ENCODE peak calls at places on chromosomes 3 and 15, in four cellular contexts. U is psoas muscle, I is hepatocyte, W is mucosa of descending colon. P is an unnamed sample.

GRCh38 chr15:79923068-79923514 is 26.3 kb upstream of the MTHFS start:
- DNase-seq in U (peak; percentile 56), I (peak; percentile 89), W (peak; percentile 87), P (peak; percentile 76)

GRCh38 chr3:106699093-106699492 is 678.1 kb upstream of the CCDC54 start:
- DNase-seq in I (peak; percentile 6), U (no peak), W (no peak), P (no peak)

GRCh38 chr3:69784854-69785523 is 45.7 kb downstream of the MITF start:
- DNase-seq in W (peak; percentile 51), U (peak; percentile 71), I (peak; percentile 67), P (no peak)

GRCh38 chr3:162978136-162978535 is 1481.5 kb downstream of the OTOL1 start:
- DNase-seq in W (no peak), U (no peak), I (no peak), P (no peak)

GRCh38 chr15:88735212-88735611 is 68.0 kb upstream of the ACAN start:
- DNase-seq in U (no peak), I (no peak), W (no peak), P (no peak)

GRCh38 chr15:70617076-70617910 is 146.1 kb downstream of the UACA start:
- DNase-seq in I (peak; percentile 70), W (no peak), U (no peak), P (no peak)

GRCh38 chr3:102673271-102674115 is 238.7 kb downstream of the ZPLD1 start:
- DNase-seq in W (peak; percentile 26), U (peak; percentile 37), I (peak; percentile 84), P (no peak)

GRCh38 chr15:101088788-101089578 is 162.9 kb downstream of the CHSY1 start:
- DNase-seq in I (peak; percentile 74), W (peak; percentile 73), U (peak; percentile 78), P (peak; percentile 62)

GRCh38 chr3:154324919-154325318 is 632 bp upstream of the DHX36 start:
- DNase-seq in I (peak; percentile 28), U (no peak), W (no peak), P (no peak)

GRCh38 chr15:39534996-39535395 is 45.9 kb upstream of the THBS1 start:
- DNase-seq in I (no peak), U (no peak), W (no peak), P (no peak)

GRCh38 chr15:25670025-25670554 is 193.0 kb downstream of the ATP10A start:
- DNase-seq in I (peak; percentile 83), W (no peak), U (peak; percentile 76), P (no peak)

GRCh38 chr15:31212956-31213694 is 111.6 kb upstream of the TRPM1 start:
- DNase-seq in W (no peak), U (no peak), I (no peak), P (no peak)

GRCh38 chr3:176590722-176591121 is 606.6 kb downstream of the TBL1XR1 start:
- DNase-seq in U (no peak), W (no peak), I (no peak), P (no peak)

GRCh38 chr3:23796518-23796917 is 9.2 kb upstream of the UBE2E1 start:
- DNase-seq in U (no peak), I (no peak), W (no peak), P (no peak)

GRCh38 chr3:42544492-42545283 is 37.1 kb downstream of the SEC22C start:
- DNase-seq in W (peak; percentile 73), U (no peak), I (peak; percentile 39), P (no peak)

GRCh38 chr15:93982226-93982641 is 249.1 kb upstream of the MCTP2 start:
- DNase-seq in W (no peak), U (peak; percentile 33), I (no peak), P (no peak)

GRCh38 chr3:157487339-157487738 is 15.9 kb downstream of the VEPH1 start:
- DNase-seq in I (no peak), W (no peak), U (no peak), P (no peak)

GRCh38 chr3:12990781-12991480 is 82.3 kb downstream of the IQSEC1 start:
- DNase-seq in U (no peak), I (peak; percentile 48), W (no peak), P (no peak)

GRCh38 chr3:4290272-4290893 is 12.8 kb upstream of the SETMAR start:
- DNase-seq in W (no peak), U (no peak), I (peak; percentile 45), P (no peak)

GRCh38 chr15:77614251-77614806 is 18.4 kb downstream of the LINGO1 start:
- DNase-seq in I (no peak), W (no peak), U (no peak), P (no peak)

GRCh38 chr3:118948146-118948545 is 86.5 kb downstream of the IGSF11 start:
- DNase-seq in I (no peak), U (no peak), W (no peak), P (no peak)

GRCh38 chr15:75705854-75706681 is 6.6 kb downstream of the CSPG4 start:
- DNase-seq in W (no peak), U (no peak), I (no peak), P (no peak)

GRCh38 chr3:50639055-50639494 is 22.1 kb downstream of the MAPKAPK3 start:
- DNase-seq in W (no peak), I (no peak), U (no peak), P (no peak)

GRCh38 chr3:63976166-63976861 is 47.0 kb downstream of the PSMD6 start:
- DNase-seq in I (peak; percentile 42), U (no peak), W (no peak), P (peak; percentile 54)

GRCh38 chr15:57640935-57641682 is 49.4 kb downstream of the MYZAP start:
- DNase-seq in W (no peak), U (no peak), I (peak; percentile 52), P (no peak)

GRCh38 chr3:27559381-27559780 is 75.2 kb upstream of the SLC4A7 start:
- DNase-seq in I (no peak), W (no peak), U (no peak), P (no peak)

GRCh38 chr3:120858501-120858900 is 49.5 kb upstream of the STXBP5L start:
- DNase-seq in U (no peak), I (no peak), W (no peak), P (no peak)

GRCh38 chr3:13346481-13347389 is 73.4 kb downstream of the NUP210 start:
- DNase-seq in W (no peak), U (peak; percentile 36), I (no peak), P (peak; percentile 77)

GRCh38 chr15:69373406-69373805 is 40.7 kb upstream of the KIF23 start:
- DNase-seq in I (no peak), U (no peak), W (no peak), P (no peak)

GRCh38 chr3:94162700-94163099 is 99.8 kb downstream of the NSUN3 start:
- DNase-seq in U (no peak), I (peak; percentile 24), W (no peak), P (no peak)

GRCh38 chr3:38137615-38138346 is 680 bp upstream of the MYD88 start:
- DNase-seq in I (no peak), W (peak; percentile 72), U (no peak), P (no peak)

GRCh38 chr3:117063910-117064309 is 354.3 kb downstream of the TUSC7 start:
- DNase-seq in U (no peak), W (no peak), I (no peak), P (no peak)

GRCh38 chr3:118641608-118642007 is 393.0 kb downstream of the IGSF11 start:
- DNase-seq in W (no peak), U (no peak), I (peak; percentile 33), P (no peak)

GRCh38 chr3:52649461-52650210 is 36.1 kb downstream of the PBRM1 start:
- DNase-seq in U (no peak), W (no peak), I (no peak), P (no peak)

GRCh38 chr15:28974142-28974541 is 88.4 kb downstream of the APBA2 start:
- DNase-seq in U (no peak), I (no peak), W (no peak), P (no peak)

GRCh38 chr3:148642616-148643015 is 55.1 kb upstream of the AGTR1 start:
- DNase-seq in I (no peak), U (no peak), W (no peak), P (no peak)

GRCh38 chr3:177860236-177860635 is 663.0 kb upstream of the TBL1XR1 start:
- DNase-seq in I (no peak), W (no peak), U (no peak), P (no peak)

GRCh38 chr3:58173670-58174472 is 36.9 kb downstream of the DNASE1L3 start:
- DNase-seq in I (peak; percentile 63), U (no peak), W (peak; percentile 67), P (no peak)

GRCh38 chr3:123037015-123037375 is 9.4 kb upstream of the SEMA5B start:
- DNase-seq in U (no peak), I (no peak), W (no peak), P (no peak)

GRCh38 chr3:152713989-152714388 is 120.9 kb upstream of the P2RY1 start:
- DNase-seq in I (no peak), W (no peak), U (no peak), P (no peak)
- TF ChIP-seq CTCF in I (no peak), W (no peak), U (no peak), P (no peak)

GRCh38 chr3:97981886-97982285 is 9.7 kb upstream of the RIOX2 start:
- DNase-seq in W (no peak), U (no peak), I (no peak), P (no peak)
- TF ChIP-seq CTCF in W (no peak), U (no peak), I (no peak), P (no peak)

GRCh38 chr15:73141216-73141900 is 89.1 kb downstream of the NEO1 start:
- DNase-seq in I (no peak), W (no peak), U (no peak), P (no peak)

GRCh38 chr15:73142802-73143762 is 90.8 kb downstream of the NEO1 start:
- DNase-seq in I (no peak), W (no peak), U (no peak), P (no peak)

GRCh38 chr15:73143763-73144155 is 91.5 kb downstream of the NEO1 start:
- DNase-seq in U (no peak), W (no peak), I (no peak), P (no peak)

GRCh38 chr15:73150831-73151230 is 98.6 kb downstream of the NEO1 start:
- DNase-seq in I (no peak), U (no peak), W (no peak), P (no peak)

GRCh38 chr15:73146419-73146818 is 94.2 kb downstream of the NEO1 start:
- DNase-seq in U (no peak), I (no peak), W (no peak), P (no peak)
- TF ChIP-seq CTCF in U (no peak), I (no peak), W (no peak), P (no peak)

DNA sequence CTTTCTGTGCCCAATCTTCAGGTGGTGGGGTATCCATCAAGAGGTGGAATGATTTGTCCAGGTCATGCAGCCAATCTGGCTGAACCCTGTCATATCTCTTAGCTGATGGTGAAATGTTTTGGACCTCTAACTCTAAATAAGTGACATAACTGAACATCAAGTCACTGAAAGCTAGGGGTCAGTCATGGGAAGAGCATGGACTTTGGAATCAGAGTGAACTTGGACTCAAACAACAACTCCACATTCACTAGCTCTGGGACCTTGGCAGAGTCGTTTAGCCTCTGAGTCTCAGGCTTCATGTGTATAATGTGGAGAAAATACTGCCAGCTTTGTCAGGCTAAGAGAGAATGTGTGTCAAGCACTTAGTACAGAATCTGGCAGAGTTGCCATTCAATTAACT is 557.8 kb upstream of the CFAP20DC start:
- DNase-seq in W (no peak), I (peak; percentile 23), U (no peak), P (no peak)
- TF ChIP-seq CTCF in W (no peak), I (peak; percentile 25), U (no peak), P (no peak)

GRCh38 chr3:131756405-131756804 is 253.6 kb upstream of the MRPL3 start:
- DNase-seq in W (no peak), I (no peak), U (no peak), P (no peak)
- TF ChIP-seq CTCF in W (no peak), I (no peak), U (no peak), P (no peak)